ENCODE peak calls at places on chromosomes 13 and 19, in nine cellular contexts. Z is ureter; J is mesendoderm; G is dorsolateral prefrontal cortex; V is activated naive CD8-positive, alpha-beta T cell treated with anti-CD3 and anti-CD28 coated beads, Interleukin-2, amount 50 U/mL, for 24 hours; O is BE2C; T is activated CD4-positive, alpha-beta T cell treated with anti-CD3 and anti-CD28 coated beads, Interleukin-2, amount 50 U/mL, for 24 hours; M is Caco-2; C is T-helper 1 cell. E is an unnamed sample.

GRCh38 chr13:106007156-106007555 is 528.3 kb downstream of the EFNB2 start:
- DNase-seq in O (no peak), V (no peak), G (no peak), M (no peak), T (no peak), J (no peak), Z (no peak), C (no peak), E (no peak)

GRCh38 chr13:52617070-52618060 is 24.9 kb upstream of the HNRNPA1L2 start:
- DNase-seq in V (peak; percentile 88), J (peak; percentile 92), Z (peak; percentile 88), O (peak; percentile 91), G (peak; percentile 79), T (peak; percentile 64), C (peak; percentile 88), M (peak; percentile 89), E (peak; percentile 78)

GRCh38 chr19:7970716-7971448 is 27.4 kb upstream of the TIMM44 start:
- DNase-seq in T (no peak), M (peak; percentile 68), Z (no peak), O (peak; percentile 70), C (no peak), G (peak; percentile 50), V (peak; percentile 36), J (peak; percentile 83), E (peak; percentile 60)

GRCh38 chr19:16041571-16042386 is 34.5 kb upstream of the TPM4 start:
- DNase-seq in Z (peak; percentile 87), J (peak; percentile 81), T (peak; percentile 67), V (peak; percentile 87), C (peak; percentile 60), G (peak; percentile 83), O (peak; percentile 84), M (peak; percentile 89), E (peak; percentile 78)

GRCh38 chr19:43799502-43800142 is 2.6 kb downstream of the LYPD5 start:
- DNase-seq in Z (no peak), J (no peak), M (no peak), T (no peak), V (no peak), C (no peak), G (no peak), O (no peak), E (no peak)

GRCh38 chr13:110811008-110811720 is 97.7 kb downstream of the ING1 start:
- DNase-seq in T (no peak), M (no peak), G (no peak), J (no peak), O (no peak), Z (no peak), C (no peak), V (no peak), E (no peak)

GRCh38 chr19:48158210-48158790 is 11.8 kb downstream of the LIG1 start:
- DNase-seq in M (no peak), T (no peak), O (no peak), Z (no peak), G (no peak), C (no peak), J (no peak), V (no peak), E (no peak)

GRCh38 chr13:42038661-42039456 is 9.6 kb upstream of the DGKH start:
- DNase-seq in G (no peak), O (no peak), V (no peak), J (no peak), Z (no peak), T (no peak), C (no peak), M (no peak), E (no peak)

GRCh38 chr13:36432106-36432544 is at the start of gene CCNA1:
- DNase-seq in V (peak; percentile 26), J (peak; percentile 75), M (no peak), O (peak; percentile 58), G (peak; percentile 73), T (no peak), Z (no peak), C (peak; percentile 13), E (peak; percentile 60)

GRCh38 chr19:49689133-49690072 is at the start of gene ADM5:
- DNase-seq in C (no peak), J (peak; percentile 66), M (no peak), Z (peak; percentile 49), T (no peak), O (peak; percentile 71), V (peak; percentile 64), G (peak; percentile 72), E (peak; percentile 86)

GRCh38 chr13:114136576-114136975 is 4.2 kb upstream of the RASA3 start:
- DNase-seq in G (no peak), M (no peak), C (no peak), V (no peak), Z (no peak), O (no peak), T (no peak), J (peak; percentile 42), E (no peak)

GRCh38 chr13:100544866-100545683 is 43.5 kb downstream of the GGACT start:
- DNase-seq in O (no peak), C (no peak), T (no peak), V (no peak), J (no peak), G (no peak), M (no peak), Z (no peak), E (no peak)

GRCh38 chr13:49731766-49732165 is 40.5 kb upstream of the EBPL start:
- DNase-seq in Z (no peak), V (no peak), O (no peak), J (no peak), G (no peak), C (no peak), M (no peak), T (no peak), E (no peak)

GRCh38 chr13:59475911-59476310 is 687.8 kb downstream of the DIAPH3 start:
- DNase-seq in M (no peak), O (no peak), C (no peak), G (no peak), Z (no peak), T (no peak), V (no peak), J (peak; percentile 90), E (no peak)

GRCh38 chr19:1411255-1412191 is 4.1 kb downstream of the DAZAP1 start:
- DNase-seq in O (peak; percentile 61), Z (no peak), V (peak; percentile 33), C (peak; percentile 38), T (no peak), J (no peak), G (peak; percentile 93), M (no peak), E (no peak)

GRCh38 chr19:4064073-4064550 is 2.6 kb downstream of the ZBTB7A start:
- DNase-seq in O (no peak), V (no peak), C (no peak), M (no peak), T (no peak), J (no peak), G (no peak), Z (no peak), E (no peak)

GRCh38 chr13:35953537-35954206 is 177.5 kb downstream of the DCLK1 start:
- DNase-seq in G (peak; percentile 84), T (no peak), C (no peak), O (peak; percentile 87), Z (peak; percentile 56), J (peak; percentile 92), V (no peak), M (peak; percentile 20), E (peak; percentile 62)

GRCh38 chr19:36688058-36688457 is 646 bp downstream of the ZNF567 start:
- DNase-seq in J (no peak), G (no peak), O (no peak), Z (no peak), T (no peak), M (no peak), C (no peak), V (peak; percentile 8), E (no peak)

GRCh38 chr13:90416519-90416918 is 931.0 kb upstream of the MIR17HG start:
- DNase-seq in M (no peak), O (no peak), G (no peak), Z (no peak), C (no peak), V (no peak), T (no peak), J (peak; percentile 92), E (no peak)

GRCh38 chr19:28351761-28352160 is 861.2 kb downstream of the UQCRFS1 start:
- DNase-seq in J (no peak), Z (no peak), O (no peak), G (no peak), M (no peak), C (no peak), V (no peak), T (no peak), E (no peak)

GRCh38 chr19:54324071-54324470 is 11.1 kb upstream of the LILRA5 start:
- DNase-seq in M (no peak), G (no peak), V (no peak), O (no peak), Z (no peak), T (no peak), J (no peak), C (no peak), E (no peak)

GRCh38 chr13:92842145-92842544 is 384.5 kb upstream of the GPC6 start:
- DNase-seq in T (no peak), V (no peak), Z (no peak), M (no peak), G (no peak), C (no peak), O (no peak), J (peak; percentile 35), E (no peak)

GRCh38 chr19:38912600-38913514 is 871 bp upstream of the CCER2 start:
- DNase-seq in V (no peak), G (no peak), Z (no peak), T (no peak), J (no peak), M (no peak), C (no peak), O (no peak), E (no peak)

GRCh38 chr13:65638572-65639168 is 1591.5 kb downstream of the PCDH9 start:
- DNase-seq in T (no peak), O (peak; percentile 40), V (no peak), G (no peak), Z (no peak), J (peak; percentile 60), C (no peak), M (peak; percentile 42), E (peak; percentile 5)

GRCh38 chr19:7292950-7293794 is 1.0 kb downstream of the INSR start:
- DNase-seq in Z (peak; percentile 49), V (peak; percentile 9), C (no peak), M (peak; percentile 43), T (no peak), J (peak; percentile 12), G (peak; percentile 39), O (peak; percentile 25), E (peak; percentile 12)

GRCh38 chr13:100674363-100674847 is at the start of gene TMTC4:
- DNase-seq in T (no peak), Z (no peak), V (no peak), C (no peak), G (no peak), O (no peak), M (peak; percentile 77), J (peak; percentile 46), E (no peak)

GRCh38 chr13:73718248-73718647 is 416.0 kb downstream of the KLF12 start:
- DNase-seq in J (no peak), T (no peak), O (no peak), M (no peak), C (no peak), Z (no peak), V (no peak), G (no peak), E (no peak)

GRCh38 chr13:33025220-33025744 is 9.1 kb downstream of the KL start:
- DNase-seq in O (no peak), T (no peak), J (no peak), G (no peak), Z (no peak), M (no peak), C (no peak), V (no peak), E (no peak)

GRCh38 chr19:1961545-1961878 is 20.5 kb downstream of the CSNK1G2 start:
- DNase-seq in C (no peak), V (no peak), Z (no peak), M (no peak), T (no peak), G (no peak), O (no peak), J (no peak), E (no peak)

GRCh38 chr13:40582531-40582930 is 83.9 kb downstream of the FOXO1 start:
- DNase-seq in J (no peak), T (no peak), Z (no peak), G (no peak), O (no peak), V (no peak), C (no peak), M (no peak), E (no peak)

GRCh38 chr13:26771796-26772195 is 11.2 kb upstream of the GPR12 start:
- DNase-seq in V (no peak), J (no peak), O (no peak), Z (no peak), M (no peak), G (no peak), T (no peak), C (no peak), E (peak; percentile 90)

E was measured in WERI-Rb-1.